ENCODE peak calls at places on chromosomes 12 and 14, in ten cellular contexts. F is activated CD4-positive, alpha-beta T cell treated with anti-CD3 and anti-CD28 coated beads, Interleukin-2, amount 50 U/mL, for 24 hours; C is AG04450; V is CD4-positive, CD25-positive, alpha-beta regulatory T cell; B is adrenal gland; U is NCI-H1092; M is aorta; O is T follicular helper cell; J is NCI-H748 treated with DMSO at 0.1 percent for 48 hours; Q is stimulated activated CD8-positive, alpha-beta memory T cell treated with anti-CD3 and anti-CD28 coated beads, Interleukin-2, amount 100 ng/mL, for 48 hours. A is an unnamed sample.

GRCh38 chr12:57740656-57741412 is 2.3 kb upstream of the AGAP2 start:
- DNase-seq in F (peak; percentile 68), C (no peak), V (peak; percentile 74), B (no peak), U (no peak), M (no peak), O (peak; percentile 76), J (no peak), Q (peak; percentile 59), A (no peak)

GRCh38 chr12:49874142-49874897 is 29.4 kb downstream of the FAIM2 start:
- DNase-seq in F (no peak), C (no peak), V (no peak), B (no peak), U (no peak), M (peak; percentile 48), O (no peak), J (no peak), Q (no peak), A (no peak)

GRCh38 chr12:74646831-74647230 is 109.2 kb downstream of the ATXN7L3B start:
- DNase-seq in F (no peak), C (no peak), V (no peak), B (no peak), U (no peak), M (no peak), O (no peak), J (peak; percentile 49), Q (no peak), A (no peak)

GRCh38 chr14:69335421-69335820 is 62.7 kb downstream of the ERH start:
- DNase-seq in F (no peak), C (no peak), V (no peak), B (no peak), U (no peak), M (no peak), O (no peak), J (no peak), Q (no peak), A (no peak)

GRCh38 chr14:102885686-102886447 is 36.6 kb upstream of the AMN start:
- DNase-seq in F (no peak), C (no peak), V (no peak), B (no peak), U (no peak), M (no peak), O (no peak), J (no peak), Q (no peak), A (no peak)

GRCh38 chr12:52531563-52532300 is 11.5 kb upstream of the KRT5 start:
- DNase-seq in F (no peak), C (no peak), V (no peak), B (no peak), U (no peak), M (peak; percentile 37), O (no peak), J (no peak), Q (no peak), A (no peak)

GRCh38 chr12:88793091-88793490 is 212.8 kb upstream of the KITLG start:
- DNase-seq in F (no peak), C (no peak), V (no peak), B (no peak), U (no peak), M (no peak), O (no peak), J (no peak), Q (no peak), A (no peak)

GRCh38 chr14:54174437-54174836 is 217.8 kb upstream of the BMP4 start:
- DNase-seq in F (no peak), C (no peak), V (no peak), B (no peak), U (no peak), M (no peak), O (no peak), J (no peak), Q (no peak), A (no peak)

GRCh38 chr14:99174081-99174851 is 97.7 kb downstream of the BCL11B start:
- DNase-seq in F (no peak), C (no peak), V (no peak), B (no peak), U (no peak), M (no peak), O (no peak), J (no peak), Q (no peak), A (no peak)

GRCh38 chr14:30751646-30752416 is 122.5 kb upstream of the COCH start:
- DNase-seq in F (no peak), C (no peak), V (no peak), B (no peak), U (no peak), M (no peak), O (no peak), J (no peak), Q (peak; percentile 0), A (no peak)

GRCh38 chr12:41683513-41683912 is 461.2 kb downstream of the GXYLT1 start:
- DNase-seq in F (no peak), C (no peak), V (no peak), B (no peak), U (no peak), M (no peak), O (no peak), J (no peak), Q (no peak), A (no peak)

GRCh38 chr12:118714051-118714460 is 267.3 kb upstream of the SRRM4 start:
- DNase-seq in F (no peak), C (no peak), V (no peak), B (no peak), U (peak; percentile 46), M (no peak), O (no peak), J (peak; percentile 74), Q (no peak), A (no peak)

GRCh38 chr12:106245767-106246166 is 2.1 kb downstream of the CKAP4 start:
- DNase-seq in F (no peak), C (no peak), V (no peak), B (peak; percentile 70), U (no peak), M (peak; percentile 80), O (no peak), J (no peak), Q (no peak), A (no peak)

GRCh38 chr12:123043536-123044001 is 63.1 kb downstream of the ARL6IP4 start:
- DNase-seq in F (peak; percentile 64), C (peak; percentile 96), V (peak; percentile 32), B (peak; percentile 85), U (peak; percentile 32), M (peak; percentile 96), O (peak; percentile 40), J (peak; percentile 42), Q (peak; percentile 72), A (peak; percentile 66)

GRCh38 chr14:72898448-72898847 is 4.5 kb upstream of the DPF3 start:
- DNase-seq in F (no peak), C (no peak), V (no peak), B (no peak), U (no peak), M (no peak), O (no peak), J (no peak), Q (no peak), A (no peak)

GRCh38 chr12:14410841-14411569 is 45.5 kb downstream of the ATF7IP start:
- DNase-seq in F (no peak), C (no peak), V (peak; percentile 17), B (no peak), U (no peak), M (no peak), O (peak; percentile 40), J (no peak), Q (no peak), A (no peak)

GRCh38 chr14:55588259-55588699 is 8.3 kb downstream of the KTN1 start:
- DNase-seq in F (no peak), C (no peak), V (no peak), B (no peak), U (no peak), M (no peak), O (no peak), J (no peak), Q (no peak), A (no peak)

GRCh38 chr12:22971247-22971646 is 346.3 kb downstream of the ETNK1 start:
- DNase-seq in F (no peak), C (no peak), V (no peak), B (no peak), U (no peak), M (no peak), O (no peak), J (no peak), Q (no peak), A (no peak)

GRCh38 chr14:68636597-68636996 is 156.3 kb downstream of the ZFP36L1 start:
- DNase-seq in F (no peak), C (no peak), V (no peak), B (no peak), U (no peak), M (peak; percentile 38), O (no peak), J (no peak), Q (no peak), A (no peak)

GRCh38 chr14:100294963-100295330 is 11.3 kb downstream of the SLC25A29 start:
- DNase-seq in F (no peak), C (no peak), V (no peak), B (peak; percentile 13), U (no peak), M (peak; percentile 34), O (no peak), J (no peak), Q (no peak), A (no peak)

GRCh38 chr14:93120522-93120921 is 4.8 kb upstream of the ITPK1 start:
- DNase-seq in F (no peak), C (no peak), V (no peak), B (no peak), U (no peak), M (no peak), O (no peak), J (no peak), Q (no peak), A (no peak)

GRCh38 chr12:65948320-65949008 is 124.2 kb downstream of the HMGA2 start:
- DNase-seq in F (no peak), C (peak; percentile 84), V (no peak), B (peak; percentile 85), U (no peak), M (peak; percentile 84), O (no peak), J (no peak), Q (no peak), A (peak; percentile 86)

GRCh38 chr12:68007466-68007865 is 18.2 kb downstream of the IFNG-AS1 start:
- DNase-seq in F (no peak), C (no peak), V (no peak), B (no peak), U (no peak), M (no peak), O (no peak), J (no peak), Q (no peak), A (no peak)

GRCh38 chr12:117394491-117394890 is 33.1 kb upstream of the NOS1 start:
- DNase-seq in F (no peak), C (no peak), V (no peak), B (no peak), U (no peak), M (peak; percentile 12), O (no peak), J (no peak), Q (no peak), A (no peak)

GRCh38 chr14:102182901-102183619 is 43.4 kb downstream of the WDR20 start:
- DNase-seq in F (no peak), C (no peak), V (no peak), B (no peak), U (no peak), M (no peak), O (no peak), J (no peak), Q (no peak), A (no peak)

GRCh38 chr14:49769581-49770211 is 1.7 kb downstream of the KLHDC2 start:
- DNase-seq in F (no peak), C (no peak), V (no peak), B (no peak), U (no peak), M (no peak), O (no peak), J (no peak), Q (no peak), A (no peak)

GRCh38 chr14:70317969-70318634 is 41.4 kb downstream of the COX16 start:
- DNase-seq in F (no peak), C (peak; percentile 20), V (no peak), B (peak; percentile 29), U (peak; percentile 42), M (no peak), O (no peak), J (no peak), Q (no peak), A (peak; percentile 8)

GRCh38 chr12:26691234-26691970 is 141.6 kb downstream of the ITPR2 start:
- DNase-seq in F (no peak), C (peak; percentile 92), V (no peak), B (peak; percentile 72), U (no peak), M (no peak), O (no peak), J (peak; percentile 42), Q (no peak), A (peak; percentile 87)